ENCODE peak calls at places on chromosomes 6 and 20, in ten cellular contexts. B is tibial artery; G is heart right ventricle; U is GM23248; H is naive thymus-derived CD4-positive, alpha-beta T cell; W is CD4-positive, alpha-beta memory T cell; J is neuronal stem cell; D is H9; X is ovary; I is adipocyte. P is an unnamed sample.

GRCh38 chr6:105374010-105374420 is 28.9 kb downstream of the PREP start:
- DNase-seq in B (no peak), G (no peak), U (peak; percentile 75), H (no peak), W (no peak), J (no peak), D (no peak), X (no peak), I (peak; percentile 78), P (peak; percentile 88)

GRCh38 chr6:42086046-42086664 is 35.8 kb downstream of the TAF8 start:
- DNase-seq in B (no peak), G (no peak), U (peak; percentile 19), H (no peak), W (no peak), J (no peak), D (no peak), X (no peak), I (no peak), P (peak; percentile 23)

GRCh38 chr20:52204136-52204535 is 12.6 kb upstream of the ZFP64 start:
- DNase-seq in B (no peak), G (no peak), U (no peak), H (no peak), W (no peak), J (no peak), D (no peak), X (no peak), I (no peak), P (no peak)

GRCh38 chr6:43917878-43918382 is 147.9 kb downstream of the VEGFA start:
- DNase-seq in B (no peak), G (no peak), U (peak; percentile 63), H (no peak), W (no peak), J (no peak), D (no peak), X (no peak), I (no peak), P (peak; percentile 26)

GRCh38 chr6:30325873-30326445 is 768 bp upstream of the TRIM39 start:
- DNase-seq in B (no peak), G (no peak), U (peak; percentile 60), H (peak; percentile 77), W (peak; percentile 83), J (peak; percentile 58), D (peak; percentile 92), X (no peak), I (no peak), P (no peak)

GRCh38 chr6:77034161-77034560 is 429.1 kb downstream of the HTR1B start:
- DNase-seq in B (no peak), G (no peak), U (peak; percentile 77), H (no peak), W (no peak), J (peak; percentile 46), D (peak; percentile 49), X (no peak), I (peak; percentile 84), P (no peak)

GRCh38 chr20:38645980-38646858 is 44.6 kb downstream of the ARHGAP40 start:
- DNase-seq in B (peak; percentile 54), G (peak; percentile 81), U (peak; percentile 80), H (peak; percentile 96), W (peak; percentile 87), J (peak; percentile 75), D (peak; percentile 87), X (peak; percentile 75), I (peak; percentile 83), P (peak; percentile 83)

GRCh38 chr6:136420853-136421252 is 129.4 kb downstream of the MAP7 start:
- DNase-seq in B (no peak), G (no peak), U (no peak), H (no peak), W (no peak), J (no peak), D (no peak), X (no peak), I (no peak), P (no peak)

GRCh38 chr6:157954150-157955117 is 27.2 kb upstream of the SYNJ2 start:
- DNase-seq in B (no peak), G (no peak), U (peak; percentile 63), H (no peak), W (no peak), J (no peak), D (peak; percentile 66), X (no peak), I (peak; percentile 36), P (peak; percentile 50)

GRCh38 chr6:102356170-102356569 is 962.7 kb downstream of the GRIK2 start:
- DNase-seq in B (no peak), G (no peak), U (no peak), H (no peak), W (no peak), J (no peak), D (no peak), X (no peak), I (no peak), P (no peak)

GRCh38 chr6:30759575-30760239 is 15.4 kb upstream of the IER3 start:
- DNase-seq in B (no peak), G (no peak), U (peak; percentile 96), H (no peak), W (no peak), J (no peak), D (no peak), X (no peak), I (peak; percentile 88), P (peak; percentile 39)

GRCh38 chr20:4601630-4602296 is 119.9 kb upstream of the PRND start:
- DNase-seq in B (no peak), G (peak; percentile 76), U (peak; percentile 62), H (no peak), W (no peak), J (no peak), D (no peak), X (no peak), I (peak; percentile 30), P (peak; percentile 94)

GRCh38 chr6:150720774-150721233 is 121.1 kb downstream of the PLEKHG1 start:
- DNase-seq in B (no peak), G (no peak), U (peak; percentile 6), H (no peak), W (no peak), J (peak; percentile 74), D (no peak), X (no peak), I (no peak), P (peak; percentile 88)

GRCh38 chr20:16018881-16019280 is 554.4 kb downstream of the KIF16B start:
- DNase-seq in B (no peak), G (no peak), U (no peak), H (no peak), W (no peak), J (no peak), D (no peak), X (no peak), I (peak; percentile 11), P (peak; percentile 66)

DNA sequence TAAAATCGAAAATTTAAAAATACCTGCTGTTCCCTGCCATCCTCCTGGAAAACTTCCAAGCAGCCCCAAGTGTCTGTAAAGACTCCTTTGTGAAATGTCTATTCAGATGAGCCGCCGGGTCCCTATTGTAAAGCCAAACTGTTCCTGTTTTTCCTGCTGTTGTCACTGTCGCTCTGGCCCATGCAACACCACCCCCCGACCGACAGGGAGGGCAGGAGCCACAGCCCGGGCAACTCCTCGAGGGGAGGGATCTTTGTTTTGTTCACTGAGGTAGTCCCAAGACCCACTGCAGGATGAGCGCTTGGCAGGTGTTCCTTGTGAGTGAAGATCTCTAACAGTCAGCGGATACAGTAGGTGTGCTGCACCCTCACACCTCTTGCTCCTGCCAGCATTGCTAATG is 132.3 kb upstream of the PHACTR3 start:
- DNase-seq in B (no peak), G (no peak), U (no peak), H (no peak), W (no peak), J (no peak), D (no peak), X (no peak), I (no peak), P (no peak)
- H3K27me3 ChIP-seq in B (no peaks in the 10 kb centered on the region), G (no peaks in the 10 kb centered on the region), U (peaks cover 15% of the 10 kb centered on the region), H (no peaks in the 10 kb centered on the region), W (no peaks in the 10 kb centered on the region), J (no peaks in the 10 kb centered on the region), D (no peaks in the 10 kb centered on the region), X (no peaks in the 10 kb centered on the region), I (peaks cover 11% of the 10 kb centered on the region), P (peaks cover 91% of the 10 kb centered on the region)

DNA sequence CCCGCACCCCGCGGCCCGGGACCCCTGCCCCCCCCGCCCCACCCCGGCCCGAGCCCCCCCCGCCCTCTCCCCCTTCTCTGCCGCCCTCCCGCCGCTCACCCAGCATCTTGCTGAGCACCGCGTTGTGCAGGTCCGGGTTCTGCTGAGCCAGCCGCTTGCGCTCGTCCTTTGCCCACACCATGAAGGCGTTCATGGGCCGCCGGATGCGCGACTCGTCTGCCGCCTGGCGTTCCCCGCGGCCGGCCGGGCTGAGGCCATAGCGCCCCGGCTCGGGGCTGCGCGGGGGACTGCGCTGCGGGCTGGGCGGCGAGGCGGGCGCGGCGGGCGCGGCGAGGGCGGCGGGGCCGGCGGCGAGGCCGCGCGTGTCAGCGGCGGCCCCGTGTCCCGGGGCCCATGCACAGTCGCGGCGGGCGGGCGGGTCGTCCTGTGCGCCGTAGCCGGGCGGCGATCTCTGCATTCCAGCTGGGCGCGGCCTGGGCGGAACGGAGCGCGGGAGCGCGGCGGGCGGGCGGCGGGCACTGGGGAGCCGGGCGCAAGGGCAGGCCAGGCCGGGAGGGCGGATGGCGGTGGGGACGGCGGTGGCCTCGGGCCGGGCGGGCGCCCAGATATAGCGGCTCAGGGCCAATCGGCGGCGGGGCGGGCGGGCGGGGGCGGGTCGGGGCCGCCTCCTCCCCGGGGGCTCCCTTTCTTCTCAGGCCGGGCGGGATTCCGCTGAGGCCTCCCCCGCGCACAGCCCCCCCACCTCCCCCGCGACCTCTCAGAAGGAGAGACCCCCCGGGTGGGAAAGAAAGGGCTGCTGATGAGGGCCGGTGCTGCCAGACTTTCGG is at the start of gene SOX18:
- DNase-seq in B (no peak), G (peak; percentile 68), U (peak; percentile 66), H (no peak), W (no peak), J (no peak), D (peak; percentile 53), X (no peak), I (peak; percentile 61), P (peak; percentile 31)
- H3K27me3 ChIP-seq in B (peaks cover 5% of the 10 kb centered on the region), G (peaks cover 6% of the 10 kb centered on the region), U (no peaks in the 10 kb centered on the region), H (peaks cover 6% of the 10 kb centered on the region), W (peaks cover 15% of the 10 kb centered on the region), J (peaks cover 25% of the 10 kb centered on the region), D (peaks cover 26% of the 10 kb centered on the region), X (peaks cover 7% of the 10 kb centered on the region), I (peaks cover 49% of the 10 kb centered on the region), P (no peaks in the 10 kb centered on the region)

GRCh38 chr6:28750926-28751458 is 172.8 kb downstream of the TRIM27 start:
- DNase-seq in B (no peak), G (no peak), U (no peak), H (no peak), W (no peak), J (no peak), D (no peak), X (no peak), I (no peak), P (no peak)
- H3K27me3 ChIP-seq in B (no peaks in the 10 kb centered on the region), G (no peaks in the 10 kb centered on the region), U (no peaks in the 10 kb centered on the region), H (no peaks in the 10 kb centered on the region), W (peaks cover 6% of the 10 kb centered on the region), J (no peaks in the 10 kb centered on the region), D (no peaks in the 10 kb centered on the region), X (no peaks in the 10 kb centered on the region), I (no peaks in the 10 kb centered on the region), P (no peaks in the 10 kb centered on the region)

DNA sequence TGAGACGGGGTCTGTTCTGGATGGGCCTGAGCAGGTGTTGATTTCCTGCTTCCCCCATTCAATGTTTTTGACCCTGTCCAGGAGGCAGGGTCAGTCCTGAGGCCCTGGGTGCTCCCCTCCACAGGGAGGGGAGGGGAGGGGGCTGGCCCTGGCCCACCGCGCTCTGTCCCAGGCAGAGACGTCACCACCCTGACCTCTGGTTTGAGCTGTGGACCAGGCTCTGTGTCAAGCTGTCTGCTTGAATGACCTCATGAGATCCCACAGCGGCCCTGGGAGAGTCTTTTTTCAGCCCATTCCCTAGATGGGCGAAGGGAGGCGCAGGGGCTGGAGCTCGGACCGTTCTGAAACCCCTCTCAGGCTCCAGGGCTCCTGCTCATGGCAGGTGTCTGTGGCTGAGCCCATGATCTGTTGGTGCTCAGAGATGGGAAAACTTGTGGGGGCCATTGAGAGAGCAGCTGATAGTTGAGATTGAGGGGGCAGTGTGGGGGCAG is 8.9 kb upstream of the LKAAEAR1 start:
- DNase-seq in B (no peak), G (no peak), U (peak; percentile 17), H (no peak), W (no peak), J (no peak), D (peak; percentile 48), X (no peak), I (no peak), P (no peak)
- H3K27me3 ChIP-seq in B (no peaks in the 10 kb centered on the region), G (no peaks in the 10 kb centered on the region), U (no peaks in the 10 kb centered on the region), H (no peaks in the 10 kb centered on the region), W (no peaks in the 10 kb centered on the region), J (no peaks in the 10 kb centered on the region), D (no peaks in the 10 kb centered on the region), X (no peaks in the 10 kb centered on the region), I (peaks cover 25% of the 10 kb centered on the region), P (no peaks in the 10 kb centered on the region)

P was measured in PC-3.